ENCODE peak calls at places on chromosomes 4 and X, in five cellular contexts. R is uterus, W is K562, N is right lobe of liver, J is heart left ventricle. A is an unnamed sample.

GRCh38 chr4:62145276-62145675 is 945.1 kb downstream of the ADGRL3 start:
- DNase-seq in W (no peak), R (no peak), J (no peak), N (no peak), A (no peak)

GRCh38 chrX:19225906-19226305 is 103.6 kb upstream of the ADGRG2 start:
- DNase-seq in R (no peak), N (no peak), J (no peak), W (no peak), A (no peak)

GRCh38 chrX:47697171-47697570 is 38.2 kb upstream of the UXT start:
- DNase-seq in N (no peak), R (no peak), J (no peak), W (no peak), A (no peak)

GRCh38 chrX:7515681-7516413 is 327.1 kb upstream of the VCX start:
- DNase-seq in R (no peak), W (no peak), J (no peak), N (no peak), A (no peak)

GRCh38 chr4:153152453-153153338 is 51.5 kb upstream of the TRIM2 start:
- DNase-seq in J (peak), W (no peak), N (peak), R (no peak), A (no peak)

GRCh38 chr4:170090667-170091052 is 904 bp upstream of the AADAT start:
- DNase-seq in J (no peak), W (no peak), N (no peak), R (no peak), A (no peak)

GRCh38 chr4:152849350-152849749 is 69.6 kb downstream of the ARFIP1 start:
- DNase-seq in W (no peak), R (no peak), N (no peak), J (no peak), A (no peak)

GRCh38 chr4:175470141-175470540 is 341.9 kb downstream of the GPM6A start:
- DNase-seq in R (no peak), N (no peak), W (no peak), J (no peak), A (no peak)

GRCh38 chr4:155705664-155706063 is 39.0 kb downstream of the GUCY1A1 start:
- DNase-seq in J (no peak), R (no peak), W (no peak), N (no peak), A (no peak)

GRCh38 chr4:158217763-158218162 is 7.5 kb downstream of the TMEM144 start:
- DNase-seq in R (no peak), J (peak), N (no peak), W (no peak), A (no peak)

GRCh38 chrX:97672608-97673007 is 788.9 kb downstream of the RPA4 start:
- DNase-seq in W (no peak), J (no peak), R (no peak), N (no peak), A (no peak)

GRCh38 chr4:138225477-138225876 is 16.7 kb downstream of the SLC7A11 start:
- DNase-seq in R (no peak), N (no peak), J (no peak), W (no peak), A (no peak)

GRCh38 chr4:85808104-85808503 is 333.2 kb downstream of the ARHGAP24 start:
- DNase-seq in J (no peak), N (no peak), W (no peak), R (no peak), A (no peak)

GRCh38 chrX:128634754-128635153 is 582.6 kb upstream of the ACTRT1 start:
- DNase-seq in J (no peak), R (no peak), N (no peak), W (no peak), A (no peak)

GRCh38 chr4:123478859-123479345 is 82.3 kb downstream of the SPRY1 start:
- DNase-seq in J (no peak), R (no peak), N (peak), W (no peak), A (peak)

GRCh38 chr4:153530996-153531375 is 64.8 kb downstream of the TMEM131L start:
- DNase-seq in W (no peak), R (no peak), J (no peak), N (no peak), A (no peak)

GRCh38 chr4:7270121-7270520 is 77.8 kb downstream of the SORCS2 start:
- DNase-seq in W (no peak), J (no peak), N (no peak), R (no peak), A (no peak)

GRCh38 chr4:158121203-158121586 is 51.6 kb downstream of the GASK1B start:
- DNase-seq in N (no peak), W (no peak), R (peak), J (peak), A (no peak)

DNA sequence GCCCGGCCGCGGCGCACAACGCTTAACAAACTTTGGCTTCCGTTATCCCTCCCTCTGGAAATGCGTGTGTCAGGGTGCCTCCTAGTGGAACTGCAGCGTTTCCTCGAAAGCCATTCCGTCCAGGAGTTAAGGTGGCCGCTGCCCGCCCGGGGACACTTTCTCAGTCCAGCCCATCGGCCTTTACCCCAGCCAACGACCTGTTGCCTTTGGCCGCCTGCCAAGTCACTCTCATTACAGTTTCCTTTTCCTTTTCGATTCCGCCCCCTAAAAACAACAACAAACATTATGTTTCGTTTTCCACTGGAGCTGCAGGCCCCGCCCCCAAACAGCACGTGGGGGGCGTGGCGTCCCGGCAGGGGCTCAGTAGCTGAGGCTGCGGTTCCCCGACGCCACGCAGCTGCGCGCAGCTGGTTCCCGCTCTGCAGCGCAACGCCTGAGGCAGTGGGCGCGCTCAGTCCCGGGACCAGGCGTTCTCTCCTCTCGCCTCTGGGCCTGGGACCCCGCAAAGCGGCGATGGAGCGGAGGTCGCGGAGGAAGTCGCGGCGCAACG is at the start of gene HERC5:
- DNase-seq in N (peak), R (peak), J (peak), W (peak), A (peak)
- TF ChIP-seq POLR2A in N (peak), R (peak), J (no peak), W (no peak), A (no peak)

GRCh38 chrX:119410854-119411253 is 11.7 kb downstream of the SLC25A43 start:
- DNase-seq in W (no peak), R (no peak), J (no peak), N (no peak), A (no peak)
- TF ChIP-seq POLR2A in W (no peak), R (no peak), J (no peak), N (no peak), A (no peak)

GRCh38 chr4:80216100-80216761 is 18.9 kb downstream of the PRDM8 start:
- DNase-seq in J (no peak), N (no peak), R (no peak), W (no peak), A (no peak)
- TF ChIP-seq POLR2A in J (no peak), N (no peak), R (no peak), W (no peak), A (no peak)

GRCh38 chrX:119852410-119853353 is at the start of gene UPF3B:
- DNase-seq in N (peak), J (peak), W (peak), R (peak), A (peak)
- TF ChIP-seq POLR2A in N (peak), J (peak), W (peak), R (peak), A (no peak)

GRCh38 chrX:46140272-46140671 is 404.9 kb downstream of the ZNF674 start:
- DNase-seq in J (no peak), W (no peak), R (no peak), N (no peak), A (no peak)
- TF ChIP-seq POLR2A in J (no peak), W (no peak), R (no peak), N (no peak), A (no peak)

A was measured in HCT116.